ENCODE peak calls at places on chromosomes 2 and 18, in nine cellular contexts. U is NB4, X is neural crest cell, D is H54, Z is nephron progenitor cell, Q is endothelial cell, L is neuronal stem cell, P is amniotic stem cell, B is skeletal muscle cell. R is an unnamed sample.

GRCh38 chr2:130726614-130727180 is 2.2 kb upstream of the GPR148 start:
- DNase-seq in U (no peak), X (no peak), D (no peak), Z (no peak), Q (no peak), L (no peak), P (no peak), B (no peak), R (no peak)

GRCh38 chr2:55311444-55311870 is 42.4 kb upstream of the MTIF2 start:
- DNase-seq in U (peak), X (no peak), D (peak), Z (no peak), Q (no peak), L (no peak), P (no peak), B (peak), R (no peak)

GRCh38 chr18:58195278-58195721 is 151.3 kb downstream of the NEDD4L start:
- DNase-seq in U (no peak), X (no peak), D (peak), Z (peak), Q (peak), L (no peak), P (no peak), B (no peak), R (peak)

GRCh38 chr18:79873449-79874110 is 75.8 kb downstream of the KCNG2 start:
- DNase-seq in U (no peak), X (no peak), D (no peak), Z (peak), Q (no peak), L (no peak), P (no peak), B (no peak), R (peak)

GRCh38 chr2:238098854-238099708 is 1.1 kb upstream of the ESPNL start:
- DNase-seq in U (no peak), X (no peak), D (no peak), Z (no peak), Q (no peak), L (no peak), P (no peak), B (no peak), R (no peak)

GRCh38 chr2:207676827-207677354 is 34.5 kb upstream of the CCNYL1 start:
- DNase-seq in U (no peak), X (no peak), D (peak), Z (no peak), Q (no peak), L (no peak), P (peak), B (peak), R (no peak)

GRCh38 chr2:52386433-52386832 is 1354.5 kb upstream of the NRXN1 start:
- DNase-seq in U (no peak), X (no peak), D (no peak), Z (no peak), Q (no peak), L (no peak), P (no peak), B (no peak), R (no peak)

GRCh38 chr2:167264380-167264779 is 376.1 kb downstream of the XIRP2 start:
- DNase-seq in U (peak), X (no peak), D (no peak), Z (no peak), Q (peak), L (no peak), P (no peak), B (no peak), R (peak)

GRCh38 chr2:157261199-157261782 is 3.8 kb downstream of the GALNT5 start:
- DNase-seq in U (peak), X (no peak), D (peak), Z (no peak), Q (no peak), L (no peak), P (peak), B (peak), R (no peak)

GRCh38 chr2:43745457-43745856 is 28.4 kb upstream of the DYNC2LI1 start:
- DNase-seq in U (no peak), X (no peak), D (no peak), Z (no peak), Q (no peak), L (no peak), P (peak), B (no peak), R (no peak)

GRCh38 chr2:42132066-42132965 is 36.8 kb upstream of the EML4 start:
- DNase-seq in U (peak), X (no peak), D (no peak), Z (no peak), Q (no peak), L (no peak), P (peak), B (peak), R (no peak)

GRCh38 chr2:39516347-39517101 is 79.4 kb upstream of the MAP4K3 start:
- DNase-seq in U (no peak), X (no peak), D (no peak), Z (no peak), Q (peak), L (no peak), P (no peak), B (peak), R (peak)

GRCh38 chr2:215136669-215137328 is 1.6 kb downstream of the ABCA12 start:
- DNase-seq in U (no peak), X (no peak), D (no peak), Z (no peak), Q (no peak), L (no peak), P (no peak), B (no peak), R (no peak)

GRCh38 chr2:60528366-60528765 is 25.1 kb downstream of the BCL11A start:
- DNase-seq in U (no peak), X (no peak), D (no peak), Z (no peak), Q (no peak), L (no peak), P (no peak), B (no peak), R (no peak)

GRCh38 chr18:7923105-7923504 is 356.0 kb downstream of the PTPRM start:
- DNase-seq in U (no peak), X (no peak), D (no peak), Z (no peak), Q (no peak), L (no peak), P (no peak), B (no peak), R (no peak)

GRCh38 chr2:85707304-85707703 is 13.1 kb downstream of the GNLY start:
- DNase-seq in U (peak), X (peak), D (no peak), Z (peak), Q (peak), L (peak), P (peak), B (peak), R (peak)

GRCh38 chr2:240347373-240347940 is 88.0 kb upstream of the GPC1 start:
- DNase-seq in U (no peak), X (no peak), D (no peak), Z (no peak), Q (no peak), L (no peak), P (no peak), B (no peak), R (no peak)

GRCh38 chr2:46160326-46160725 is 136.9 kb upstream of the EPAS1 start:
- DNase-seq in U (no peak), X (no peak), D (no peak), Z (no peak), Q (no peak), L (no peak), P (no peak), B (no peak), R (no peak)

GRCh38 chr2:226611944-226612318 is 187.7 kb downstream of the IRS1 start:
- DNase-seq in U (no peak), X (no peak), D (peak), Z (no peak), Q (no peak), L (no peak), P (no peak), B (peak), R (no peak)

GRCh38 chr2:84077504-84077903 is 381.6 kb downstream of the SUCLG1 start:
- DNase-seq in U (peak), X (peak), D (no peak), Z (peak), Q (peak), L (peak), P (no peak), B (no peak), R (no peak)

GRCh38 chr2:28626376-28626775 is 125.3 kb upstream of the PPP1CB start:
- DNase-seq in U (no peak), X (no peak), D (no peak), Z (no peak), Q (no peak), L (no peak), P (no peak), B (no peak), R (no peak)

GRCh38 chr2:168758970-168759820 is 43.2 kb upstream of the NOSTRIN start:
- DNase-seq in U (peak), X (no peak), D (peak), Z (peak), Q (no peak), L (peak), P (peak), B (peak), R (peak)

GRCh38 chr18:31774477-31774785 is 13.8 kb upstream of the SLC25A52 start:
- DNase-seq in U (no peak), X (no peak), D (no peak), Z (no peak), Q (no peak), L (no peak), P (no peak), B (no peak), R (no peak)

GRCh38 chr2:175004980-175005832 is at the start of gene CHN1:
- DNase-seq in U (peak), X (peak), D (peak), Z (peak), Q (peak), L (peak), P (no peak), B (no peak), R (peak)

GRCh38 chr2:84971799-84972790 is 1.1 kb downstream of the KCMF1 start:
- DNase-seq in U (peak), X (peak), D (no peak), Z (peak), Q (peak), L (no peak), P (no peak), B (no peak), R (peak)

GRCh38 chr2:173578404-173579092 is 223.9 kb downstream of the CDCA7 start:
- DNase-seq in U (no peak), X (no peak), D (no peak), Z (no peak), Q (no peak), L (no peak), P (no peak), B (no peak), R (no peak)

GRCh38 chr18:75075429-75075841 is 133.5 kb downstream of the PTGR3 start:
- DNase-seq in U (no peak), X (no peak), D (no peak), Z (no peak), Q (no peak), L (no peak), P (no peak), B (no peak), R (no peak)

GRCh38 chr2:222320441-222321395 is 21.9 kb upstream of the PAX3 start:
- DNase-seq in U (peak), X (peak), D (no peak), Z (peak), Q (no peak), L (no peak), P (no peak), B (no peak), R (peak)

GRCh38 chr2:71889991-71890684 is 257.5 kb downstream of the CYP26B1 start:
- DNase-seq in U (peak), X (no peak), D (no peak), Z (no peak), Q (no peak), L (no peak), P (no peak), B (peak), R (no peak)

GRCh38 chr2:108922141-108922915 is 66.7 kb downstream of the EDAR start:
- DNase-seq in U (no peak), X (no peak), D (peak), Z (no peak), Q (no peak), L (no peak), P (no peak), B (no peak), R (no peak)

GRCh38 chr2:13676269-13676668 is 956.2 kb upstream of the LRATD1 start:
- DNase-seq in U (no peak), X (no peak), D (no peak), Z (no peak), Q (no peak), L (no peak), P (no peak), B (peak), R (no peak)

GRCh38 chr2:209189893-209190292 is 234.0 kb upstream of the MAP2 start:
- DNase-seq in U (no peak), X (no peak), D (no peak), Z (no peak), Q (no peak), L (no peak), P (no peak), B (no peak), R (no peak)